ENCODE peak calls at places on chromosome 14, in four cellular contexts. T is HepG2, H is GM12878, F is K562. C is an unnamed sample.

GRCh38 chr14:60485057-60485599 is 735 bp downstream of the C14orf39 start:
- DNase-seq in T (no peak), H (no peak), F (peak), C (no peak)

GRCh38 chr14:89669209-89669608 is 252.2 kb upstream of the FOXN3 start:
- DNase-seq in T (no peak), H (no peak), F (no peak), C (no peak)

GRCh38 chr14:79543966-79544365 is 667.3 kb downstream of the DIO2 start:
- DNase-seq in T (no peak), H (no peak), F (peak), C (peak)

GRCh38 chr14:64704145-64704742 is at the start of gene PLEKHG3:
- DNase-seq in T (peak), H (no peak), F (peak), C (peak)

GRCh38 chr14:96631621-96632362 is 129.6 kb downstream of the PAPOLA start:
- DNase-seq in T (no peak), H (no peak), F (peak), C (peak)

GRCh38 chr14:36070056-36071043 is 106.2 kb downstream of the PTCSC3 start:
- DNase-seq in T (peak), H (no peak), F (peak), C (peak)

GRCh38 chr14:102933618-102934231 is 11.3 kb downstream of the AMN start:
- DNase-seq in T (peak), H (no peak), F (no peak), C (no peak)

GRCh38 chr14:20215196-20215595 is 8.3 kb upstream of the OR11H6 start:
- DNase-seq in T (no peak), H (no peak), F (no peak), C (no peak)

GRCh38 chr14:80200093-80200492 is 11.2 kb downstream of the DIO2 start:
- DNase-seq in T (no peak), H (no peak), F (no peak), C (no peak)

GRCh38 chr14:30272848-30273563 is 286.0 kb upstream of the G2E3 start:
- DNase-seq in T (no peak), H (no peak), F (no peak), C (no peak)

GRCh38 chr14:68846466-68846865 is 53.6 kb upstream of the ZFP36L1 start:
- DNase-seq in T (no peak), H (no peak), F (no peak), C (no peak)

GRCh38 chr14:68842298-68842697 is 49.4 kb upstream of the ZFP36L1 start:
- DNase-seq in T (no peak), H (no peak), F (no peak), C (no peak)

GRCh38 chr14:68844210-68844545 is 51.3 kb upstream of the ZFP36L1 start:
- DNase-seq in T (no peak), H (no peak), F (no peak), C (no peak)

GRCh38 chr14:68841030-68841809 is 48.4 kb upstream of the ZFP36L1 start:
- DNase-seq in T (no peak), H (no peak), F (no peak), C (no peak)

DNA sequence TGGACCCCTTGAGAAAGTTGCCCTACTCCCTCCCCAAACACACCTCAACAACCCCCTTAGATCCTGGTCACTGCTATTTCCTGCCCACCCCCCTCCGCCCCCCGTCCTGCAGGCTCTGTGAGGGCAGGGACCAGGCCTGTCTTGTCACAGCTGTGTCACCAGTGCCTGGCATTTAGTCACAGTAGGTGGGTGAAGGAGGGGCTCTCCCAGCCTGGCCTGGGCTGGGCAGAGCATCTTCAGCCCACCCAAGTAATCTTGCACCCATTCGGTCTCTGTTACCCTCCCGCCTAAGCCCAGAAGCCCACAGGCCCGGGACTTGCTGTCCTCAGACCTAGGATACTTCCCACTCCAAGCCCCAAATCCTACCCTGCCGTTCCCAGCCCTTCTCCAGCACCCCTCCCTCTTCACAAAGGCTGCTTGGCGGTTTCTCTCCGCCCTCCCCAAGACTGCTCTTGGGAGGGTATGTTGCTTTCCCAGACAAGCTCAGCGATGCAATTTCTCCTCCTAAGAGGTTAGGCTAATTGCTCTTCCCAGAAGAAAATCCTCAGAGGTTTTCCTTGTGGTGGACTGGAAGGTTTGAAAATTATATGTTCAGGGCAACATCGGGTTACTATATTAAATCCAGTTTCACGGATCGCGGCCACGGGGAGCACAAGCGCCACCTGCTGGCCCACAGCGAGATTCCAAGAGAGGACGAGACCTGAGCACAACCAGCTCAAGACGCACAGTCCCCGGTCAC is 50.8 kb upstream of the ZFP36L1 start:
- DNase-seq in T (no peak), H (no peak), F (peak), C (peak)
- TF ChIP-seq FOXM1 in T (no peak), H (no peak), F (no peak), C (no peak)

GRCh38 chr14:105149146-105149781 is 19.3 kb downstream of the JAG2 start:
- DNase-seq in T (no peak), H (no peak), F (no peak), C (no peak)
- TF ChIP-seq SP1 in T (no peak), H (no peak), F (no peak), C (no peak)

GRCh38 chr14:77707724-77708408 is at the start of the genes ALKBH1 and SLIRP:
- DNase-seq in T (peak), H (peak), F (peak), C (peak)

GRCh38 chr14:77708749-77709148 is 846 bp downstream of the SLIRP start:
- DNase-seq in T (no peak), H (no peak), F (no peak), C (no peak)

GRCh38 chr14:77709412-77709811 is 1.5 kb downstream of the SLIRP start:
- DNase-seq in T (peak), H (no peak), F (no peak), C (no peak)

GRCh38 chr14:77710364-77710763 is 2.5 kb downstream of the SLIRP start:
- DNase-seq in T (peak), H (no peak), F (no peak), C (no peak)

DNA sequence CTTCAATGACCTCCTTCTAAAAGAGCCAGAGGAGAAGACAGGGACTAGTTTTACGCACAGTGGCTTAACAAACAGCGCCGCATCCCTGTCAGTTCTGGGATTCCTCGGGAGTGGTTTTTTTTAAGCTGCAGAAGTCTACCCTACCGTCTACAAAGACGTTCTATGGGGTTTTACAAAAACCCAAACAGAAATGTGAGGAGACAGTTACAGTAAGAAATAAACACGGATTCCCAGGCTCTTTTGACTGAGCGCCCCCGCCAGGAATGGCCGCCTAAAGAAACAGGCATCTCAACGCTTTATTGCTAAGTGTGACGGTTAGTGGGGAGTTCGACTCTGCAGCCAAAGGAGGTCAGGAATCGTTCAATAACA is 484 bp downstream of the ALKBH1 start:
- DNase-seq in T (peak), H (no peak), F (peak), C (peak)
- TF ChIP-seq FOXM1 in T (no peak), H (no peak), F (no peak), C (no peak)

DNA sequence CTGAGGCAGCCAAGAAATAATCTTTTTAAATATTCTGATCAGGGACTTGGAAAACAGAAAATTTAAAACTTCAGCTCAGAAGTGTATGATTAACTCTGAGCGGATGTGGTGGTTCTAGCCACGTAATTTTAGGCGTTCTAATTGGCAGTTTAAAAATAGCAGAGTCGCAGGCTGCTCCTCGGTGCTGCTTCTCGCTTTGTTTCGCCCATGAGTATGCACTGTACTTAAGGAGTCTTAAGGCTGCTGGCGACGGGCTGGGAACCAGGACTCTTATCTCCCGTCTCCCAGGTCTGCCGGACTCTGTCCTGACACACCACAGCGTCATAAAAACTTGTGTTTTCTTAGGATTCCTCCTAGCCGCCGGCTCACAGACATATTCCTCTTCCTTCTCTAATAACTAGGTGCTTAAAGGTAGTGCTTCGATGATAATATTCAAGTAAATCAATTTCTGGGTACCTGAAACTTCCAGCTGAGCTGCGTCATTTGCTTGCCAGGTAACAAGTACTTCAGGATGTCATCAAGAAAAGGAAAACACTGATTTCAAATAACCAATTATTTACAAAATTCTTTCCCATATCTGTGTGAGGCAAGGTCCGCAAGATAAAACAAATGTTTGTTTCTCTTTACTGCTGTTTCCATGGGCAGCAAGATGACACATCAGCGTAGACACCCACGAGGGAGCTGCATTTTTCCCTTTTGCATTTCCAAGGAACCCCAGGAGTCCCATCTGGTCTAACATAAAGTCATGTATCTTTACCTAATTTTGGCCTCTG is 113.2 kb upstream of the PELI2 start:
- DNase-seq in T (no peak), H (peak), F (no peak), C (no peak)
- TF ChIP-seq SP1 in T (no peak), H (no peak), F (no peak), C (no peak)

DNA sequence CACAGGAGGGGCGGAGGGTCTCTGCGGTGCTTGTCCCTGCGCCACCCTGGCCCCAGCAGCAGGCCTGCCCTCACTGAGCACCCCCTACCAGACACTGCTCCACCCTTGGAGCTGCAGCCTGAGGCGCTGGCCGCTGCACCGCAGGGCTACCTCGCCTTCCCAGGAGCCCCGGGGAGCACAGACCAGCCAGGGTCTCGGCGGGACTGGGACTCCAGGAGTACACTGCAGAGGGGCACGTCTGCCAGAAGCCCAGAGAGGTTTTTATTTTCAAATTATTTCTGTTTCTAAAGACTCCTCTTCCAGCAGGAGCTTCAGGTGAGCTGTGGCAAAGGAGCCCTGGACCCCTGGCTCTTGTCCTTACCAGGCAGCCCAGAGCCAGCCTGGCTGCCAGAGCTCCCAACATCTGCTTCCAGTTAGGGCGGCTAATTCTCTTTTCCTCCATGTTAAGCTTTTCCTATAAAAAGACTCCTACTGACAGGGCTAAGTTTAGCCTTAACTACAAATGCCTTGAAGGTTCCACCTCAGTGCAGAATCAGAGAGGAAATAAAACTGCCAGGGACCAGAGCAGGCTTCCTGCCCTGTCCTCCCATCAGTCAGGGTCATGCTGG is 26.4 kb downstream of the DEGS2 start:
- DNase-seq in T (no peak), H (no peak), F (no peak), C (no peak)
- TF ChIP-seq FOXM1 in T (no peak), H (no peak), F (no peak), C (no peak)

DNA sequence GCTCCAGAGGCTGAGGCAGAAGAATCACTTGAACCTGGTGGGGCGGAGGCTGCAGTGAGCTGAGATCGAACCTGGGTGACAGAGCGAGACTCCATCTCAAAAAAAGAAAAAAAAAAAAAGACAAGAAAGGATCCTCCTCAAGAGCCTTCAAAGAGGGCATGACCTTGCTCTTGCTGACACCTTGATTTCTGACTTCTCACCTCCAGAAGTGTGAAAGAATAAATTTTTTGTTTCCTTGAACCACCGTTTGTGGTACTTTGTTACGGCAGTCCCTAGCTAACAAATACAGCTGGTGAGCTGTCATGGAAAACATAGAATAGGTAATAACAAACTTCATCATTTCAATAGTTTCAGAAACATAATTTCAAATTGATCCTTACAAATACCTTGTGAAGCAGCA is 1.9 kb upstream of the ACTR10 start:
- DNase-seq in T (no peak), H (no peak), F (no peak), C (no peak)
- TF ChIP-seq SP1 in T (no peak), H (no peak), F (no peak), C (no peak)

C was measured in HEK293T.